ENCODE peak calls at places on chromosomes 6 and 20, in seven cellular contexts. O, S, Z, G, R, X and L are unnamed samples.

GRCh38 chr6:7157752-7158616 is 50.2 kb downstream of the RREB1 start:
- DNase-seq in S (peak), X (no peak), R (no peak), G (no peak), O (peak), Z (no peak), L (peak)

GRCh38 chr6:170175644-170176620 is 114.9 kb downstream of the DLL1 start:
- DNase-seq in Z (no peak), R (no peak), S (no peak), X (no peak), O (peak), G (no peak), L (no peak)

GRCh38 chr20:63703976-63704748 is 3.6 kb downstream of the ARFRP1 start:
- DNase-seq in R (no peak), O (no peak), S (no peak), G (no peak), Z (no peak), X (no peak), L (no peak)

GRCh38 chr6:108955329-108955949 is 107.2 kb downstream of the ARMC2 start:
- DNase-seq in G (no peak), R (no peak), X (no peak), O (no peak), Z (no peak), S (no peak), L (no peak)

GRCh38 chr6:126176266-126176665 is 163.6 kb upstream of the CENPW start:
- DNase-seq in R (no peak), S (no peak), X (peak), G (peak), Z (no peak), O (no peak), L (peak)

GRCh38 chr6:53765270-53765669 is 29.5 kb upstream of the LRRC1 start:
- DNase-seq in G (no peak), X (no peak), O (no peak), Z (no peak), R (no peak), S (no peak), L (peak)

GRCh38 chr6:152981989-152982767 is 663 bp downstream of the FBXO5 start:
- DNase-seq in X (no peak), S (no peak), O (peak), G (peak), R (no peak), Z (no peak), L (peak)

GRCh38 chr6:45757443-45758121 is 258.1 kb downstream of the CLIC5 start:
- DNase-seq in X (no peak), R (no peak), S (no peak), Z (no peak), G (no peak), O (no peak), L (no peak)